ENCODE peak calls at places on chromosome 19, in five cellular contexts. W is lower leg skin, Z is right atrium auricular region, Q is fibroblast of mammary gland, H is AG04449. E is an unnamed sample.

GRCh38 chr19:54607782-54608150 is 14.3 kb downstream of the LILRA1 start:
- DNase-seq in W (peak), Z (no peak), Q (no peak), H (no peak), E (no peak)

GRCh38 chr19:13819242-13819641 is 24.0 kb downstream of the ZSWIM4 start:
- DNase-seq in Z (no peak), W (no peak), H (no peak), Q (no peak), E (no peak)

GRCh38 chr19:35348909-35349611 is 1.4 kb downstream of the FFAR1 start:
- DNase-seq in Z (no peak), H (no peak), W (peak), Q (no peak), E (no peak)

GRCh38 chr19:31346660-31347059 is 2.6 kb downstream of the TSHZ3 start:
- DNase-seq in H (no peak), Z (no peak), Q (no peak), W (no peak), E (no peak)

GRCh38 chr19:10655457-10656312 is 1.5 kb downstream of the ILF3 start:
- DNase-seq in H (no peak), W (no peak), Z (no peak), Q (peak), E (no peak)

GRCh38 chr19:2927032-2927430 is 17.7 kb downstream of the ZNF77 start:
- DNase-seq in H (no peak), Q (no peak), Z (no peak), W (peak), E (no peak)

GRCh38 chr19:10516671-10517286 is 468 bp downstream of the S1PR5 start:
- DNase-seq in Q (no peak), Z (no peak), W (no peak), H (no peak), E (no peak)

GRCh38 chr19:18604820-18605159 is 1.8 kb downstream of the CRLF1 start:
- DNase-seq in H (no peak), Z (no peak), W (no peak), Q (no peak), E (no peak)

GRCh38 chr19:4972509-4973230 is 3.8 kb downstream of the KDM4B start:
- DNase-seq in Q (peak), Z (no peak), W (no peak), H (no peak), E (peak)

GRCh38 chr19:50808856-50809255 is 14.7 kb downstream of the KLK1 start:
- DNase-seq in W (no peak), Q (no peak), H (no peak), Z (no peak), E (no peak)

GRCh38 chr19:51055866-51056265 is 9.0 kb downstream of the KLK13 start:
- DNase-seq in W (no peak), Q (no peak), Z (no peak), H (no peak), E (no peak)

GRCh38 chr19:18224525-18225354 is 1.5 kb downstream of the PDE4C start:
- DNase-seq in H (peak), W (peak), Z (peak), Q (peak), E (peak)

GRCh38 chr19:48858984-48859710 is 9.3 kb downstream of the PLEKHA4 start:
- DNase-seq in W (no peak), Z (no peak), H (no peak), Q (no peak), E (no peak)

GRCh38 chr19:44059229-44059628 is 7.4 kb downstream of the ZNF223 start:
- DNase-seq in H (no peak), W (no peak), Q (no peak), Z (no peak), E (no peak)

GRCh38 chr19:38506723-38507550 is 73.4 kb downstream of the RYR1 start:
- DNase-seq in Q (peak), H (no peak), Z (peak), W (peak), E (peak)

GRCh38 chr19:58346961-58347929 is 6.0 kb downstream of the A1BG start:
- DNase-seq in Z (peak), W (no peak), H (no peak), Q (peak), E (no peak)

GRCh38 chr19:919157-920050 is 2.3 kb downstream of the KISS1R start:
- DNase-seq in Q (no peak), W (no peak), H (no peak), Z (no peak), E (no peak)

GRCh38 chr19:1063909-1064660 is 2.9 kb upstream of the ARHGAP45 start:
- DNase-seq in Q (no peak), H (no peak), Z (no peak), W (no peak), E (no peak)

GRCh38 chr19:14434543-14435319 is 1.6 kb downstream of the PKN1 start:
- DNase-seq in H (no peak), Z (peak), W (peak), Q (peak), E (peak)

GRCh38 chr19:43739419-43739818 is 15.3 kb downstream of the SMG9 start:
- DNase-seq in W (no peak), Z (no peak), Q (no peak), H (no peak), E (no peak)

GRCh38 chr19:18153555-18154134 is 682 bp downstream of the PIK3R2 start:
- DNase-seq in Q (no peak), H (no peak), W (no peak), Z (no peak), E (no peak)

GRCh38 chr19:18282021-18282787 is 782 bp upstream of the JUND start:
- DNase-seq in H (no peak), Q (peak), W (peak), Z (peak), E (no peak)

GRCh38 chr19:511101-511841 is 4.0 kb downstream of the TPGS1 start:
- DNase-seq in W (no peak), Z (no peak), H (no peak), Q (no peak), E (no peak)

GRCh38 chr19:28426110-28426901 is 786.6 kb downstream of the UQCRFS1 start:
- DNase-seq in H (no peak), Q (no peak), W (no peak), Z (no peak), E (no peak)

GRCh38 chr19:27774827-27775226 is 1438.1 kb downstream of the UQCRFS1 start:
- DNase-seq in Q (peak), W (no peak), Z (peak), H (no peak), E (no peak)

GRCh38 chr19:45160870-45161714 is at the start of gene NKPD1:
- DNase-seq in Q (no peak), H (no peak), Z (no peak), W (peak), E (no peak)

GRCh38 chr19:45162464-45163143 is 1.8 kb upstream of the NKPD1 start:
- DNase-seq in Z (no peak), Q (no peak), H (no peak), W (peak), E (no peak)

GRCh38 chr19:45163751-45164150 is 3.0 kb upstream of the NKPD1 start:
- DNase-seq in W (no peak), Q (no peak), Z (no peak), H (no peak), E (no peak)

GRCh38 chr19:45163156-45163555 is 2.4 kb upstream of the NKPD1 start:
- DNase-seq in H (no peak), Z (no peak), W (no peak), Q (no peak), E (no peak)

GRCh38 chr19:45161715-45162463 is 1.1 kb upstream of the NKPD1 start:
- DNase-seq in H (no peak), Q (peak), Z (no peak), W (no peak), E (no peak)
- TF ChIP-seq CTCF in H (peak), Q (peak), Z (no peak), W (no peak), E (peak)

GRCh38 chr19:36547001-36547732 is 19.1 kb upstream of the ZNF260 start:
- DNase-seq in H (no peak), Z (no peak), W (no peak), Q (peak), E (no peak)
- H3K4me3 ChIP-seq in H (no peak), Z (no peak), W (no peak), Q (no peak), E (no peak)

GRCh38 chr19:6593651-6594416 is 2.9 kb upstream of the CD70 start:
- DNase-seq in Q (peak), W (peak), H (no peak), Z (no peak), E (no peak)
- TF ChIP-seq CTCF in Q (no peak), W (no peak), H (no peak), Z (no peak), E (no peak)

GRCh38 chr19:12230751-12231733 is 63.6 kb downstream of the ZNF44 start:
- DNase-seq in Z (no peak), H (no peak), Q (peak), W (no peak), E (no peak)
- H3K4me3 ChIP-seq in Z (no peak), H (no peak), Q (no peak), W (no peak), E (no peak)

DNA sequence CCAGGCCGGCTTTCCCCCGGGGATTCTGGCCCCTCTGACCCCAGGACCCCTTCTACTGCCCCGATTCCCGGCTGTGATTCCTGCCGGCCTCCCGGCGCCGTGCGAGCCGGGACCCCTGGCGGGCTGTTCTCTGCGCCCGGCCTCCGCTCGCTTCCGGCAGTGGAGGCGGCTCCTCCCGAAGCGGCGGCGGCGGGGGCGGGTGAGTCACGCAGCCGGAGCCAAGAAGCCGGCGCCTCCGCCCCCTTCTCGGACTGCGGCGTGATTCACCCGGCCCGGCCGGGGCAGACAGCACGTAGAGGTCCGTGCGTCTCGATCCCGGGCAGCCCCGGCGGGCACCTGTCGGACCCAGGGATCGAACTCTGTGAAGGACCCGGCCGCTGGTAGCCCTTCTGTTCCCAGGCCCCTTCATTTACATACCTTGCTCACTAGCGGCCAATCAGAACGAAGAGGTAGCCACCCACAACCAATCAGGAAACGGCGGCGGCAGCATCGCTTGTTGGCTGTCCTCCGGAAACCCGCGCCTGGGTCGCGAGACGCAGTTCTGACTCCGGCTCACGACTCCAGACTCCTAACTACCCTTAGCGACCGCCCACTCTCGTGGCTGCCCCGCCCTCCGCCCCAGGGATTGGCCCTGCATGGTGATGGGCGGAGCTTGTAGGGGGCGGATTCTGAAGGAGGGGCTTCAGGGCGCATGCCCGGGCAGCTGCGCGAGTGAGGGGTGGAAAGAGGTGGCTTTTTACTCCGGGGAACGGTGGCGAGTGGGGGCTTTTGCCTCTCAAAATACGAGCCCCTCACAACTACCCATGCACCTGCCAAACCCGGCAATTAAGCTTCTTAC is at the start of gene SERTAD1:
- DNase-seq in H (peak), W (peak), Q (peak), Z (peak), E (peak)
- TF ChIP-seq CTCF in H (peak), W (no peak), Q (peak), Z (peak), E (peak)

E was measured in HFF-Myc.